ENCODE peak calls at places on chromosomes 4 and X, in nine cellular contexts. X is OCI-LY7, D is RWPE2, A is fibroblast of lung, O is transverse colon, B is neural progenitor cell, U is GM12865, K is ovary, Z is nephron progenitor cell. W is an unnamed sample.

GRCh38 chrX:8030361-8030760 is 103.1 kb upstream of the PNPLA4 start:
- DNase-seq in U (no peak), B (no peak), Z (no peak), O (no peak), D (no peak), X (no peak), K (no peak), A (no peak), W (no peak)

GRCh38 chr4:128287159-128287870 is at the start of gene PGRMC2:
- DNase-seq in Z (no peak), K (peak; percentile 47), D (peak; percentile 58), U (no peak), X (peak; percentile 54), B (no peak), A (peak; percentile 44), O (peak; percentile 53), W (peak; percentile 16)

GRCh38 chr4:99324978-99325377 is 3.8 kb upstream of the ADH1B start:
- DNase-seq in B (no peak), O (peak; percentile 51), X (no peak), D (no peak), Z (no peak), K (peak; percentile 87), A (peak; percentile 17), U (no peak), W (no peak)

GRCh38 chr4:76306882-76307669 is 543 bp downstream of the STBD1 start:
- DNase-seq in U (no peak), O (peak; percentile 80), B (peak; percentile 84), X (no peak), K (peak; percentile 60), Z (peak; percentile 65), D (peak; percentile 70), A (peak; percentile 55), W (peak; percentile 43)

GRCh38 chr4:6092131-6092530 is 73.9 kb upstream of the C4orf50 start:
- DNase-seq in O (no peak), A (no peak), B (no peak), Z (no peak), X (no peak), K (no peak), U (peak; percentile 12), D (no peak), W (no peak)

GRCh38 chrX:40174594-40175415 is 77.0 kb upstream of the BCOR start:
- DNase-seq in D (no peak), X (peak; percentile 75), U (peak; percentile 76), B (peak; percentile 78), O (peak; percentile 57), A (peak; percentile 66), K (peak; percentile 63), Z (peak; percentile 62), W (no peak)

GRCh38 chrX:117839544-117839943 is 277.1 kb downstream of the KLHL13 start:
- DNase-seq in U (peak; percentile 1), O (no peak), X (peak; percentile 0), D (no peak), A (no peak), K (no peak), B (no peak), Z (no peak), W (no peak)

GRCh38 chrX:17242470-17242869 is 132.5 kb upstream of the NHS start:
- DNase-seq in K (peak; percentile 55), X (peak; percentile 21), Z (peak; percentile 60), O (peak; percentile 28), A (peak; percentile 36), U (peak; percentile 39), D (no peak), B (peak; percentile 62), W (peak; percentile 64)

GRCh38 chrX:78029663-78030062 is 60.2 kb upstream of the PGAM4 start:
- DNase-seq in B (peak; percentile 17), U (peak; percentile 48), K (no peak), Z (peak; percentile 16), X (peak; percentile 45), O (peak; percentile 21), D (no peak), A (peak; percentile 6), W (no peak)

DNA sequence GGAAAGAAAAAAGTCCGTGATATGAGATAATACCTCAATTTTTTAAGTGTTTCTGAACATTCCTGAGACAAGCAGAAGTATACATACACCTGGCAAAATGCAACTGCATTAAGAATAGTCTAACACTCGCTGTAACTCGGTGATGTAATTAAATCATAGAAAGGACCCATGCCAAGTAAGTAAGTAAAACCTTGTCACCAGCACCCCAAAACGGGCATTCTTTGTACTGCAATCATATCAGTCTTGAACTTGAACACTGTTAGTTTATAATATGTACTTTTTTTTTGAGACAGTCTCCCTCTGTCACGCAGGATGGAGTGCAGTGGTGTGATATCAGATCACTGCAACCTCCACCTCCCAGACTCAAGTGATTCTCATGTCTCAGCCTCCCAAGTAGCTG is 47.4 kb downstream of the SMIM14 start:
- DNase-seq in K (no peak), B (no peak), Z (no peak), X (peak; percentile 49), O (peak; percentile 35), A (no peak), D (no peak), U (no peak), W (no peak)
- TF ChIP-seq CTCF in K (no peak), B (no peak), Z (no peak), X (peak; percentile 65), O (no peak), A (peak; percentile 20), D (peak; percentile 81), U (no peak), W (no peak)

GRCh38 chrX:93422693-93423092 is 250.7 kb downstream of the NAP1L3 start:
- DNase-seq in U (peak; percentile 2), X (peak; percentile 1), D (no peak), Z (peak; percentile 30), A (no peak), O (no peak), K (no peak), B (peak; percentile 76), W (peak; percentile 23)
- TF ChIP-seq CTCF in U (peak; percentile 40), X (peak; percentile 63), D (peak; percentile 42), Z (peak; percentile 76), A (peak; percentile 38), O (peak; percentile 22), K (no peak), B (peak; percentile 78), W (peak; percentile 71)

GRCh38 chrX:71650333-71650969 is 16.9 kb upstream of the LOC101059915 start:
- DNase-seq in O (peak; percentile 34), B (no peak), A (no peak), Z (no peak), U (peak; percentile 71), D (no peak), K (no peak), X (peak; percentile 62), W (no peak)
- TF ChIP-seq CTCF in O (peak; percentile 42), B (no peak), A (no peak), Z (no peak), U (peak; percentile 51), D (peak; percentile 13), K (no peak), X (peak; percentile 63), W (peak; percentile 49)

GRCh38 chr4:108559911-108560310 is 60.5 kb upstream of the RPL34 start:
- DNase-seq in D (no peak), O (no peak), X (no peak), K (no peak), Z (no peak), B (no peak), U (no peak), A (no peak), W (no peak)
- TF ChIP-seq CTCF in D (no peak), O (no peak), X (no peak), K (no peak), Z (no peak), B (no peak), U (no peak), A (no peak), W (no peak)

DNA sequence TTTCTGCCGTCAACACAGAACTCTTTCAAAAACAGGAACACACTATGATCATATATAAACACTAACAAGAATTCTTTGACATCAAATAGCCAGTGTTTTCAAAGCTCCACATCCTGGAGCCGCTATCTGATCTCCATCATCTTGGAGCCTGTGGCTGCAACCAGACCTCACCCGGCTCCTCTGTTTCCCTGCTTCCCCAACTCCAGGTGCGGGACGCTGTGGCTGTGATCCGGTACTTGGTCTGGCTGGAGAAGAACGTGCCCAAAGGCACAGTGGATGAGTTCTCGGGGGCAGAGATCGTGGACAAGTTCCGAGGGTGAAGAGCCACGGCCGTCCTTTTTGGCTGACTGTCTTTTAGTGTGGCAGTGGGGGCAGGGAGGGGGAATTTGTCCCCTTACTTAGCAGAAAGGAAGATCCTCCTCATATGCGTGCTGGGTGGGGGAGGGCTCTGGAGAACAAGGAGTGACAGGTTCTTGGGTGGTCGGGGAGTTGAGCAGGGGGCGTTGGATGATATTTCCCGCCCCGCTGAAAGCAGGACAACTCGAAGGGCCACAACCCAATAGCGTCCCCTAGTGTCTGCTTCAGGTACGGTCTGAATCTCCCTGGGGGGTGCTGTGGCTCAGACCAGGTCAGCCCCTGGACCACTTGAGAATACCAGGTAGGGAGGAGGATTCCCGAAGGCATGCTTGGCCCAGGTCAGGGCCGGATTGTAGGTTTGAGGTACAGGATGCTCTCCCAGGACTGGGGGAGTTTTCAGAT is 15.7 kb downstream of the XPNPEP2 start:
- DNase-seq in O (no peak), A (no peak), U (no peak), B (peak; percentile 46), D (no peak), X (no peak), Z (no peak), K (no peak), W (no peak)
- TF ChIP-seq CTCF in O (no peak), A (no peak), U (peak; percentile 59), B (peak; percentile 63), D (no peak), X (peak; percentile 66), Z (peak; percentile 36), K (no peak), W (peak; percentile 34)

DNA sequence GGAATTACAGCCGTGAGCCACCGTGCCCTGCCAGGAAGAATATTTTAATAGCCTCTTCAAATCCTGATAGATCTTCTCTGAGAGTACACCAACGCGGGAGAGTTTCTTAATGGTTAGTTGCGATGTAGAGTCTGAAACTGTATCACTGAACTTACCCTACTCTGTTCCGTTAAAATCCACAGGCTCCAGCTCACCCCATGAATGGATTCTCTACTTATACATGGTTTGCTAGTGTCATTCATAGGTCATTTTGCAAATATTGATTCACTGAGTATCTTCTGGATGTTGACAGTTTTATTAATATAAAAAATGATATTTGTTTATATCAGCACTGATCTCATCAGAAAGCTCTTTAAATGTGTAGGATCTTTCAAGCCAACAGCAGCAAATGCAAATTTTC is 99.9 kb downstream of the FAM193A start:
- DNase-seq in A (no peak), D (no peak), O (no peak), B (no peak), Z (no peak), X (no peak), K (no peak), U (no peak), W (no peak)
- TF ChIP-seq CTCF in A (no peak), D (no peak), O (no peak), B (no peak), Z (no peak), X (no peak), K (no peak), U (no peak), W (no peak)

GRCh38 chr4:87219648-87220093 is 747 bp downstream of the KLHL8 start:
- DNase-seq in O (peak; percentile 56), D (no peak), B (peak; percentile 63), U (peak; percentile 69), K (peak; percentile 38), A (peak; percentile 45), X (peak; percentile 52), Z (no peak), W (peak; percentile 53)

GRCh38 chr4:87224036-87224923 is 3.9 kb upstream of the KLHL8 start:
- DNase-seq in X (no peak), Z (no peak), U (no peak), B (peak; percentile 35), K (no peak), D (no peak), O (no peak), A (peak; percentile 79), W (no peak)

GRCh38 chr4:87216469-87216868 is 3.9 kb downstream of the KLHL8 start:
- DNase-seq in O (no peak), U (no peak), Z (no peak), A (no peak), D (no peak), X (no peak), K (no peak), B (no peak), W (no peak)

GRCh38 chr4:87220094-87220831 is at the start of gene KLHL8:
- DNase-seq in A (peak; percentile 82), U (peak; percentile 94), O (peak; percentile 90), B (peak; percentile 91), K (peak; percentile 80), X (peak; percentile 90), Z (peak; percentile 86), D (peak; percentile 79), W (peak; percentile 96)
- TF ChIP-seq CTCF in A (no peak), U (no peak), O (no peak), B (no peak), K (peak; percentile 1), X (peak; percentile 35), Z (no peak), D (peak; percentile 16), W (no peak)

W was measured in GM13977.